ENCODE peak calls at places on chromosomes 13 and 19, in nine cellular contexts. N is activated CD8-positive, alpha-beta memory T cell treated with anti-CD3 and anti-CD28 coated beads for 4 hours; L is HL-60; O is stimulated activated CD4-positive, alpha-beta T cell treated with anti-CD3 and anti-CD28 coated beads, Interleukin-4, amount 100 ng/mL, for 48 hours; Q is WERI-Rb-1; W is stimulated activated naive CD8-positive, alpha-beta T cell treated with anti-CD3 and anti-CD28 coated beads, Interleukin-15, Interleukin-2, amounts not matched to agents 100 U/mL and 50 U/mL, for 24 hours; X is stimulated activated CD8-positive, alpha-beta memory T cell treated with anti-CD3 and anti-CD28 coated beads, Interleukin-4, amount 100 ng/mL, for 4 hours; F is Ammon's horn; G is mucosa of descending colon. I is an unnamed sample.
A peak's percentile ranks its signal among the peaks of the same experiment; 100 is the strongest.

GRCh38 chr19:2048959-2049740 is 1.9 kb downstream of the MKNK2 start:
- DNase-seq in N (no peak), L (peak; percentile 39), O (no peak), Q (no peak), W (no peak), X (no peak), F (peak; percentile 63), G (peak; percentile 48), I (no peak)

GRCh38 chr13:77909827-77910226 is 8.8 kb downstream of the EDNRB start:
- DNase-seq in N (no peak), L (no peak), O (no peak), Q (no peak), W (no peak), X (no peak), F (no peak), G (no peak), I (no peak)

GRCh38 chr13:79482271-79482970 is 1.5 kb downstream of the NDFIP2 start:
- DNase-seq in N (no peak), L (no peak), O (no peak), Q (no peak), W (no peak), X (no peak), F (no peak), G (no peak), I (peak; percentile 6)

GRCh38 chr13:104593693-104594092 is 1527.5 kb upstream of the SLC10A2 start:
- DNase-seq in N (no peak), L (no peak), O (no peak), Q (no peak), W (no peak), X (no peak), F (no peak), G (no peak), I (no peak)

GRCh38 chr19:40347476-40348124 is 597 bp downstream of the C19orf47 start:
- DNase-seq in N (no peak), L (peak; percentile 49), O (no peak), Q (no peak), W (no peak), X (no peak), F (no peak), G (no peak), I (peak; percentile 32)

GRCh38 chr13:36839281-36839680 is 20.3 kb downstream of the RFXAP start:
- DNase-seq in N (no peak), L (no peak), O (no peak), Q (no peak), W (no peak), X (no peak), F (no peak), G (no peak), I (no peak)

GRCh38 chr19:2374808-2375207 is 14.7 kb downstream of the TMPRSS9 start:
- DNase-seq in N (no peak), L (no peak), O (no peak), Q (no peak), W (no peak), X (no peak), F (no peak), G (no peak), I (no peak)

GRCh38 chr19:33194884-33195710 is 967 bp downstream of the LRP3 start:
- DNase-seq in N (no peak), L (no peak), O (no peak), Q (peak; percentile 33), W (no peak), X (no peak), F (no peak), G (peak; percentile 49), I (no peak)

GRCh38 chr13:37868691-37869505 is 674 bp downstream of the TRPC4 start:
- DNase-seq in N (no peak), L (no peak), O (no peak), Q (peak; percentile 3), W (no peak), X (no peak), F (peak; percentile 12), G (no peak), I (no peak)